ENCODE peak calls at places on chromosome 1, in five cellular contexts. R, B, E, X and L are unnamed samples.

GRCh38 chr1:239387304-239388231 is 1.2 kb downstream of the CHRM3 start:
- DNase-seq in B (no peak), R (no peak), E (no peak), X (peak), L (no peak)

GRCh38 chr1:9242338-9242969 is 7.9 kb downstream of the H6PD start:
- DNase-seq in R (no peak), B (peak), X (no peak), E (no peak), L (no peak)

GRCh38 chr1:159845751-159846531 is 16.5 kb downstream of the VSIG8 start:
- DNase-seq in R (no peak), E (no peak), B (no peak), X (no peak), L (no peak)

GRCh38 chr1:60974973-60975372 is 107.4 kb upstream of the NFIA start:
- DNase-seq in X (no peak), R (no peak), B (no peak), E (no peak), L (no peak)

GRCh38 chr1:165645654-165646366 is 14.8 kb downstream of the MGST3 start:
- DNase-seq in E (no peak), B (peak), R (no peak), X (no peak), L (peak)

GRCh38 chr1:17547271-17547670 is 7.8 kb downstream of the ARHGEF10L start:
- DNase-seq in B (no peak), E (no peak), R (no peak), X (peak), L (no peak)

GRCh38 chr1:181587870-181588438 is 104.6 kb downstream of the CACNA1E start:
- DNase-seq in X (no peak), E (no peak), R (no peak), B (no peak), L (no peak)

GRCh38 chr1:107198581-107198980 is 57.7 kb downstream of the NTNG1 start:
- DNase-seq in X (no peak), R (no peak), B (no peak), E (no peak), L (peak)

GRCh38 chr1:175195281-175195680 is 2.7 kb upstream of the KIAA0040 start:
- DNase-seq in E (no peak), X (no peak), R (no peak), B (no peak), L (no peak)

GRCh38 chr1:74199504-74199903 is 1.5 kb downstream of the FPGT start:
- DNase-seq in E (no peak), X (no peak), B (no peak), R (no peak), L (no peak)

GRCh38 chr1:16612332-16613172 is 812 bp downstream of the NBPF1 start:
- DNase-seq in X (peak), R (no peak), B (peak), E (peak), L (peak)

GRCh38 chr1:204366759-204367158 is 7.0 kb upstream of the PLEKHA6 start:
- DNase-seq in B (no peak), X (peak), E (no peak), R (no peak), L (no peak)

GRCh38 chr1:15678578-15678977 is 5.5 kb upstream of the PLEKHM2 start:
- DNase-seq in X (peak), E (no peak), R (no peak), B (no peak), L (no peak)

GRCh38 chr1:203628185-203628996 is 1.8 kb downstream of the ATP2B4 start:
- DNase-seq in B (peak), R (no peak), E (no peak), X (peak), L (no peak)

GRCh38 chr1:13889495-13889894 is 189.5 kb downstream of the PRDM2 start:
- DNase-seq in R (no peak), B (no peak), X (no peak), E (no peak), L (no peak)

GRCh38 chr1:156767879-156768608 is 709 bp downstream of the PRCC start:
- DNase-seq in X (peak), E (no peak), R (no peak), B (peak), L (no peak)

GRCh38 chr1:195717651-195718050 is 890.6 kb downstream of the KCNT2 start:
- DNase-seq in B (no peak), E (no peak), R (no peak), X (peak), L (no peak)

GRCh38 chr1:20666804-20667203 is 5.6 kb upstream of the DDOST start:
- DNase-seq in X (peak), B (no peak), R (no peak), E (no peak), L (no peak)

GRCh38 chr1:104294259-104294658 is 544.6 kb downstream of the AMY1C start:
- DNase-seq in B (no peak), R (no peak), X (peak), E (no peak), L (peak)

GRCh38 chr1:230690101-230690500 is 23.8 kb downstream of the AGT start:
- DNase-seq in X (no peak), B (no peak), R (no peak), E (no peak), L (no peak)

GRCh38 chr1:1120866-1121563 is 5.1 kb upstream of the C1orf159 start:
- DNase-seq in E (no peak), B (peak), X (no peak), R (no peak), L (no peak)

GRCh38 chr1:22889213-22889827 is 83.3 kb downstream of the LACTBL1 start:
- DNase-seq in X (peak), E (no peak), B (no peak), R (no peak), L (no peak)

GRCh38 chr1:219837274-219837993 is 90.9 kb downstream of the SLC30A10 start:
- DNase-seq in B (no peak), R (no peak), E (no peak), X (peak), L (peak)

GRCh38 chr1:27519341-27520258 is 29.6 kb upstream of the WASF2 start:
- DNase-seq in X (peak), R (no peak), B (peak), E (no peak), L (no peak)

GRCh38 chr1:23263380-23263887 is 46.1 kb upstream of the HTR1D start:
- DNase-seq in X (no peak), E (no peak), R (no peak), B (no peak), L (no peak)

GRCh38 chr1:220594356-220594755 is 66.4 kb downstream of the MARK1 start:
- DNase-seq in X (no peak), R (no peak), B (no peak), E (no peak), L (no peak)

GRCh38 chr1:229390130-229390529 is 43.8 kb downstream of the ACTA1 start:
- DNase-seq in R (no peak), E (no peak), B (no peak), X (no peak), L (no peak)

GRCh38 chr1:229392936-229393335 is 41.0 kb downstream of the ACTA1 start:
- DNase-seq in E (no peak), X (no peak), B (no peak), R (no peak), L (no peak)

GRCh38 chr1:229385853-229386456 is 43.1 kb upstream of the CCSAP start:
- DNase-seq in X (no peak), E (no peak), B (peak), R (no peak), L (no peak)

GRCh38 chr1:229384822-229385221 is 42.0 kb upstream of the CCSAP start:
- DNase-seq in B (no peak), R (no peak), E (no peak), X (no peak), L (no peak)

GRCh38 chr1:229388876-229389580 is 44.9 kb downstream of the ACTA1 start:
- DNase-seq in E (no peak), X (no peak), R (no peak), B (no peak), L (no peak)
- H3K27ac ChIP-seq in E (no peak), X (no peak), R (no peak), B (no peak), L (no peak)

DNA sequence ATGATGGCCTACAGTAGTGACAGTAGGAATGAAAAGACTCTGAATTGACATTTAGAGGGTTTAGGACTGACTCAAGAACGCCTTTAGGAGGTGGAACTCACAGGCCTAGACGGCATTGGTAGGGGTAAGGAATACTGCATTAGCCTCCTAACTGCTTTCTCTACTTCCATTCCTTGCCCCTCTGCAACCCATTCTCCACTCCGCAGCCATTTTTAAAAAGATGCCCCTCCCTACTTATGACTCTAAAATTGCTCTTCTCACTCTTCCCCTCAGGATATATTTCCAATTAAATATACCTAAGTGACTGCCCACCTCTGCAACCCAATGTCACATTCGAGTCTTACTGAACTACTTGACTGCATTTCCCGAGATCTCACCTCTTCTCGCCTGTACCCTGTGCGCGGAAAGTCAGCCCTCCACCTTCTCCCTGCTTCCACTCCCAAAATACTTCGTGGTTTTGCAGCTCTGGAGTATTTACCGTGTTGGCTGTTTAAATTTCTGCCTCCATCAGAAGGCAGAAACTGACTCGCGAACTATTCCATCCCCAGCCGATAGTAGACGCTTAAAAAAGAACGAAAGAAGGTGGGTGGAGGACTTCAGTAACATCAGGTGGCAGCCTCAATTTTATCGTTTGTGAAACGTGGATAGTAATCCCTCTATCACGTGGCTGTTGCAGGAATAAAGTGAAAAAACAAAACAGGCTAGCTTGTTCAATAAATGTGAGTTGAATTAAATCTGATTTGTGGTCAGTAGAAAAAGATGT is 1.1 kb upstream of the YBX1 start:
- DNase-seq in B (no peak), E (peak), X (peak), R (peak), L (no peak)
- H3K27ac ChIP-seq in B (peak), E (peak), X (no peak), R (peak), L (peak)

GRCh38 chr1:169904834-169905233 is 11.1 kb upstream of the SCYL3 start:
- DNase-seq in E (no peak), B (no peak), R (no peak), X (no peak), L (no peak)

GRCh38 chr1:169899519-169900217 is 6.0 kb upstream of the SCYL3 start:
- DNase-seq in X (peak), R (no peak), E (no peak), B (no peak), L (no peak)

GRCh38 chr1:169901119-169901518 is 7.4 kb upstream of the SCYL3 start:
- DNase-seq in X (no peak), B (no peak), E (no peak), R (no peak), L (no peak)

GRCh38 chr1:169902750-169903149 is 9.1 kb upstream of the SCYL3 start:
- DNase-seq in B (no peak), X (peak), R (no peak), E (no peak), L (no peak)

GRCh38 chr1:169900567-169900966 is 6.9 kb upstream of the SCYL3 start:
- DNase-seq in E (no peak), B (no peak), X (no peak), R (no peak), L (no peak)
- H3K27ac ChIP-seq in E (no peak), B (no peak), X (no peak), R (no peak), L (no peak)

GRCh38 chr1:91070274-91070673 is 48.4 kb upstream of the ZNF644 start:
- DNase-seq in E (no peak), B (no peak), X (no peak), R (no peak), L (no peak)
- H3K27ac ChIP-seq in E (no peak), B (no peak), X (no peak), R (no peak), L (no peak)

DNA sequence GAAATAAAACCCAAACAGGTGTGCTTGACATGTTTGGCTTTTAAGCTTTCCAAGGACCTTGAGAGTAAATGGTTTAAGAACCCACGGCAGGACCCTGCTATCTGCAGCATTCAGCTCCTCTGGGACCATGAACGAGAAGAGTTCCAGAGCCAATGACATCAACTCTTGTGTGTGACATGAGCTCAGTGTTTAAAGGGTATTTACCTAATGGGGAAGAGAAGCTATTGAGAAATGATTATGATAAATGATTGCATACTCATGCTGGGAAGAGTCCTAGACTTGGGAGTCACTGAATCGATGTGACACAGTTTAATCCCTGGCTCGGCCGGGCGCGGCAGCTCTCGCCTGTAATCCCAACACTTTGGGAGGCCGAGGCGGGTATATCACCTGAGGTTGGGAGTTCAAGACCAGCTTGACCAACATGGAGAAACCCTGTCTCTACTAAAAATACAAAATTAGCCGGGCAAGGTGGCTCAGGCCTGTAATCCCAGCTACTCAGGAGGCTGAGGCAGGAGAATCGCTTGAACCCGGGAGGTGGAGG is 55.4 kb downstream of the KANK4 start:
- DNase-seq in R (no peak), E (no peak), X (no peak), B (no peak), L (no peak)
- H3K27ac ChIP-seq in R (no peak), E (no peak), X (no peak), B (no peak), L (no peak)

GRCh38 chr1:47440849-47441170 is 3.0 kb downstream of the FOXD2 start:
- DNase-seq in B (no peak), E (no peak), R (no peak), X (no peak), L (no peak)
- H3K27ac ChIP-seq in B (no peak), E (no peak), R (no peak), X (no peak), L (no peak)